ENCODE peak calls at places on chromosomes 6 and 20, in five cellular contexts. C is hepatocyte, U is breast epithelium, Q is A549, J is spleen. G is an unnamed sample.

GRCh38 chr6:3871511-3871910 is 22.3 kb downstream of the FAM50B start:
- DNase-seq in C (no peak), U (no peak), Q (no peak), J (no peak), G (no peak)

GRCh38 chr20:4592316-4593148 is 129.2 kb upstream of the PRND start:
- DNase-seq in C (peak; percentile 76), U (no peak), Q (peak; percentile 78), J (peak; percentile 84), G (peak; percentile 21)

GRCh38 chr6:292506-293184 is 358 bp downstream of the DUSP22 start:
- DNase-seq in C (peak; percentile 73), U (peak; percentile 58), Q (peak; percentile 57), J (peak; percentile 98), G (peak; percentile 94)

GRCh38 chr6:152462716-152463115 is 174.4 kb downstream of the SYNE1 start:
- DNase-seq in C (no peak), U (no peak), Q (no peak), J (no peak), G (no peak)

GRCh38 chr6:75489025-75489424 is 4.6 kb downstream of the FILIP1 start:
- DNase-seq in C (no peak), U (no peak), Q (no peak), J (no peak), G (no peak)

GRCh38 chr6:168903638-168904345 is 349.9 kb downstream of the THBS2 start:
- DNase-seq in C (no peak), U (no peak), Q (no peak), J (no peak), G (no peak)

GRCh38 chr20:33273117-33273851 is 9.7 kb upstream of the BPIFB1 start:
- DNase-seq in C (no peak), U (no peak), Q (no peak), J (no peak), G (no peak)

GRCh38 chr6:65642776-65643175 is 64.2 kb downstream of the EYS start:
- DNase-seq in C (no peak), U (no peak), Q (no peak), J (no peak), G (no peak)

GRCh38 chr20:17795449-17796095 is 95.8 kb downstream of the BANF2 start:
- DNase-seq in C (no peak), U (no peak), Q (no peak), J (no peak), G (no peak)

GRCh38 chr6:75762063-75762462 is 13.0 kb downstream of the MYO6 start:
- DNase-seq in C (no peak), U (no peak), Q (no peak), J (no peak), G (no peak)

GRCh38 chr6:55868910-55869479 is 6.4 kb downstream of the BMP5 start:
- DNase-seq in C (peak; percentile 34), U (peak; percentile 23), Q (peak; percentile 50), J (no peak), G (no peak)

GRCh38 chr6:66848244-66848953 is 1141.4 kb upstream of the EYS start:
- DNase-seq in C (no peak), U (no peak), Q (no peak), J (no peak), G (no peak)

GRCh38 chr20:39851459-39851858 is 837.6 kb downstream of the MAFB start:
- DNase-seq in C (no peak), U (no peak), Q (no peak), J (no peak), G (no peak)

GRCh38 chr20:47360207-47360488 is 3.6 kb upstream of the ZMYND8 start:
- DNase-seq in C (peak; percentile 70), U (peak; percentile 87), Q (peak; percentile 96), J (peak; percentile 31), G (no peak)

GRCh38 chr20:61478611-61479305 is 226.7 kb downstream of the CDH4 start:
- DNase-seq in C (no peak), U (no peak), Q (no peak), J (no peak), G (no peak)

GRCh38 chr6:111950661-111951426 is 77.6 kb upstream of the FYN start:
- DNase-seq in C (no peak), U (no peak), Q (no peak), J (no peak), G (no peak)

GRCh38 chr20:13525225-13525940 is 113.3 kb downstream of the TASP1 start:
- DNase-seq in C (no peak), U (no peak), Q (peak; percentile 87), J (no peak), G (no peak)

GRCh38 chr20:50083034-50083433 is 29.9 kb downstream of the UBE2V1 start:
- DNase-seq in C (no peak), U (no peak), Q (no peak), J (peak; percentile 58), G (no peak)

DNA sequence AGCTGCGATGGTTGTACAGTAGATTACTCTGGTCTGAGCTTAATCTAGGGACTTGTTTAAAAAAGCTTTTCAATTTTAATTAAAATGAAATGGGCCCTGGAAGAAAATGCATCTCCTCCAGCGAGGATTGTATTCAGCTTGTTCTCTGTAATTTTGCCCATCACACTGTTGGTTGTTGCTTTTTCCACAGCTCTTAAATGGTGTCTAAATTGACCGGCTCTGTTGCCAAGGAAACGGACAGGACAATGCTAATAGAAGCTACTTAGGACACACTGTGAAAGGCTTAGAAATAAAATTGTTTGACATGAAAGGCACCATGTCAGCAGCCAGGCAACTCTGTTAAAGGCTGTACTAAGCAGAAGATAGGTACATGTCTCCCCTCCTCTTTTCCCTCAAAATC is 116.7 kb upstream of the NRSN1 start:
- DNase-seq in C (no peak), U (no peak), Q (no peak), J (no peak), G (no peak)
- H3K4me3 ChIP-seq in C (no peak overlapping the region), U (no peak overlapping the region), Q (no peak overlapping the region), J (no peak overlapping the region), G (no peak overlapping the region)

DNA sequence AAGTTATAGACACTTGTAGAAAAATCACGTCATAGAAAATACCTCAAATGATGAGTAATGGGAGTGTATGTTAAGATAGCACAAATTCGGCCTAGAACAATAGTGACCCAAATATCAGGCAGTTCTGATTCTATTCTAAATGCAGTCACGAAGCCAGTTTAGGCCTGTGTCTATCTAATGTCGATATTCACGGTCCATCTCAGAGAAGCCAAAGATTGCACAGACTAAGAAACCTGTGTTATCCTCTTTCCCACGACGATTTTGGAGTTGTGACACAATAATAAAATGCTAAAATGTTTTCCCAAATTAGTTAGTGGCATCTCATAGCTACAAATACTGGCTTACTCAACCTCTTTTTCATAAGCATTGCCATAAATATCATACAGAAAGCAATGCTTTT is 4.0 kb downstream of the HIVEP2 start:
- DNase-seq in C (no peak), U (no peak), Q (no peak), J (no peak), G (no peak)
- H3K4me1 ChIP-seq in C (peaks cover 9% of the 10 kb centered on the region), U (no peaks in the 10 kb centered on the region), Q (peaks cover 18% of the 10 kb centered on the region), J (peaks cover 58% of the 10 kb centered on the region), G (peaks cover 68% of the 10 kb centered on the region)

GRCh38 chr20:44609511-44610312 is 27.3 kb downstream of the PKIG start:
- DNase-seq in C (peak; percentile 95), U (peak; percentile 86), Q (peak; percentile 91), J (peak; percentile 94), G (peak; percentile 74)
- H3K4me3 ChIP-seq in C (no peak overlapping the region), U (no peak overlapping the region), Q (peak overlapping the region; percentile 29), J (no peak overlapping the region), G (peak overlapping the region; percentile 26)

GRCh38 chr6:104599821-104600658 is 259.7 kb downstream of the HACE1 start:
- DNase-seq in C (no peak), U (no peak), Q (no peak), J (no peak), G (no peak)
- H3K4me1 ChIP-seq in C (no peaks in the 10 kb centered on the region), U (no peaks in the 10 kb centered on the region), Q (no peaks in the 10 kb centered on the region), J (no peaks in the 10 kb centered on the region), G (no peaks in the 10 kb centered on the region)

GRCh38 chr6:156660389-156660788 is 116.8 kb upstream of the ARID1B start:
- DNase-seq in C (no peak), U (no peak), Q (no peak), J (no peak), G (no peak)

GRCh38 chr6:156658186-156658585 is 119.0 kb upstream of the ARID1B start:
- DNase-seq in C (peak; percentile 30), U (no peak), Q (no peak), J (no peak), G (no peak)

GRCh38 chr6:156659317-156660198 is 117.6 kb upstream of the ARID1B start:
- DNase-seq in C (no peak), U (no peak), Q (no peak), J (no peak), G (peak; percentile 8)

GRCh38 chr6:156658596-156659316 is 118.4 kb upstream of the ARID1B start:
- DNase-seq in C (no peak), U (no peak), Q (no peak), J (no peak), G (no peak)

DNA sequence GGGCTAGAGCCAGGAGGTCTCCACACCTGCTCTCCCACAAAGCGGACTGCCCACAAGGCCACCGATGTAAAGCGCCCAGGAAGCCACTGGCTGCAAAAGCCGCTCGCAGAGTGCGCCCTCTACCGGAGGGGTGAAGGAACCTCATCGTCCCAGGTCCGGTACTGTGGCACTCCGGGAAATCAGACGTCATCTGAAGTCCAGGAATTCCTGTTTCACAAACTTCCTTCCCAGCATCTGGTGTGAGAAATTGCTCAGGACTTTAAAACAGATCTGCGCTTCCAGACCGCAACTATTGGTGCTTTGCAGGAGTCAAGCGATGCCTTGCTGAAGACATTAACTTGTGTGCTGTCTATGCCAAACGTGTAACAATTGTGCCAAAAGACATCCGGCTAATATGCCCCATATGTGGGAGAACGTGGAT is 115.1 kb upstream of the ARID1B start:
- DNase-seq in C (peak; percentile 91), U (no peak), Q (peak; percentile 80), J (no peak), G (no peak)
- H3K4me3 ChIP-seq in C (no peak overlapping the region), U (no peak overlapping the region), Q (peak overlapping the region; percentile 47), J (no peak overlapping the region), G (no peak overlapping the region)

DNA sequence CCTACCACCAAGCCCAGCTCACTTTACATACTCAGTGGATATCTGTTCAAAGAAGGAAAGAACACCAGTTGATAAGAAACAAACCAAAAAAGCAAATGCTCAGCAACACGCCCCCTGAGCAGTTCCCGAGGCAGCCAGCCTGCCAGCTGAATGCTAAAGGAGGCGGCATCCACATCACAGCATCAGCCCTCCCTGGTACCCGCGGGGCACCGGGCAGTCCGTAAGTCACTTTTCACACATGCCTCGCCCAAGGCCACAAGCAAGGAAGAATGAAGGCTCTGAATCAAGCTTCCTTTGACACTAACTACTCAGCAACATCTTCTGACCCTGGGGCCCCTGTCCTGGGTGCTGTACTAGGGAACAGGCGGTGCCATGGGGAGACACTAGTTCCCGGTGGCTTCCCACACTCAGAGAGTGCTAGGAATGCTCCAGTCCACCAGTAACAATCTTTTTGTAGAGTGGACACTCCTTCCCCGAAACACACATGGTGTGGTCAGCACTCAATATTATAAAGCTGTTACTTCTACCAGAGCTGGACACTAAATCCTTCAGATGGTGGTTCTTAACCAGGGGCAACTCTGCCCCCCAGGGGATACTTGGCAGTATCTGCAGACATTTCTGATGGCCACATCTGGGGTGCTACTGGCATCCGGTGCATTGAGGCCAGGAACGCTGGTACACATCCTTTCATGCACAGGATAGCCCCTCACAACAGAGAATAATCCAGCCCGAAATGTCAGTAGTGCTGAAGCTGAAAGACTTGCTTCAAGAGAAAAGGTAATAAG is 124.6 kb downstream of the NFATC2 start:
- DNase-seq in C (no peak), U (no peak), Q (no peak), J (peak; percentile 70), G (no peak)
- H3K4me1 ChIP-seq in C (no peaks in the 10 kb centered on the region), U (peaks cover 3% of the 10 kb centered on the region), Q (no peaks in the 10 kb centered on the region), J (peaks cover 57% of the 10 kb centered on the region), G (peaks cover 36% of the 10 kb centered on the region)

DNA sequence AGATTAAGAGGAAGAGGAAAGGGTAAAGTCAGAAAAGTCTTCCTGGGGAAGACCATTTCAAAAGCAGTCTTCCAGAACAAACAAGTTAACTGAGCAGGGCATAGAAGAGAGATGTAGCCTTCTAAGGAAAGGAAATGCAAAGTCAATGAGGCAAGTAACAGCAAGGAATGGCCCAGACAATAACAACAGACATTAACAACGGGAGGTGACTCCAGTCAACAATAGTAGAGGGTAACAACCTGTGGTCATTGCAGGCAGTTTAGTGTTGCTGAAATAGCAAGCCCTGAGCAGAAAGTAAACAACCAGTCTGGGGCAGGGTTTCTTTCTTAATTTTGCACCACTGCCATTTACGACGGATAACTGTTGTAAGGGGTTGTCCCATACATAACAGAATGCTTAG is 2.1 kb downstream of the MDN1 start:
- DNase-seq in C (no peak), U (no peak), Q (no peak), J (no peak), G (no peak)
- H3K4me3 ChIP-seq in C (no peak overlapping the region), U (no peak overlapping the region), Q (no peak overlapping the region), J (no peak overlapping the region), G (peak overlapping the region; percentile 53)